ENCODE peak calls at places on chromosomes 4 and X, in eight cellular contexts. One of them, this sample, is unnamed.

GRCh38 chr4:56215138-56215793 is 172.0 kb downstream of the AASDH start:
- DNase-seq in activated T-cell treated with anti-CD3 and anti-CD28 coated beads, Interleukin-2, amount 50 U/mL, for 48 hours: no peak
- DNase-seq in memory B cell: no peak
- DNase-seq in breast epithelium: no peak
- DNase-seq in dermis blood vessel endothelial cell: peak
- DNase-seq in SK-N-DZ: no peak
- DNase-seq in NCI-H524: peak
- DNase-seq in NCI-H748 treated with DMSO at 0.1 percent for 48 hours: peak
- DNase-seq in this sample: no peak

GRCh38 chr4:106473515-106473914 is 104.9 kb upstream of the GIMD1 start:
- DNase-seq in dermis blood vessel endothelial cell: no peak
- DNase-seq in memory B cell: no peak
- DNase-seq in breast epithelium: no peak
- DNase-seq in SK-N-DZ: no peak
- DNase-seq in activated T-cell treated with anti-CD3 and anti-CD28 coated beads, Interleukin-2, amount 50 U/mL, for 48 hours: no peak
- DNase-seq in NCI-H748 treated with DMSO at 0.1 percent for 48 hours: no peak
- DNase-seq in NCI-H524: no peak
- DNase-seq in this sample: no peak

GRCh38 chr4:180152831-180153230 is 2090.4 kb upstream of the TENM3 start:
- DNase-seq in NCI-H748 treated with DMSO at 0.1 percent for 48 hours: no peak
- DNase-seq in breast epithelium: no peak
- DNase-seq in activated T-cell treated with anti-CD3 and anti-CD28 coated beads, Interleukin-2, amount 50 U/mL, for 48 hours: no peak
- DNase-seq in memory B cell: no peak
- DNase-seq in dermis blood vessel endothelial cell: no peak
- DNase-seq in NCI-H524: no peak
- DNase-seq in SK-N-DZ: no peak
- DNase-seq in this sample: no peak

GRCh38 chr4:151565583-151565982 is 156.6 kb downstream of the FHIP1A start:
- DNase-seq in breast epithelium: no peak
- DNase-seq in NCI-H748 treated with DMSO at 0.1 percent for 48 hours: no peak
- DNase-seq in memory B cell: no peak
- DNase-seq in dermis blood vessel endothelial cell: no peak
- DNase-seq in SK-N-DZ: no peak
- DNase-seq in activated T-cell treated with anti-CD3 and anti-CD28 coated beads, Interleukin-2, amount 50 U/mL, for 48 hours: no peak
- DNase-seq in NCI-H524: no peak
- DNase-seq in this sample: no peak

GRCh38 chr4:108849611-108850406 is 87.0 kb upstream of the ETNPPL start:
- DNase-seq in SK-N-DZ: no peak
- DNase-seq in NCI-H524: no peak
- DNase-seq in breast epithelium: no peak
- DNase-seq in NCI-H748 treated with DMSO at 0.1 percent for 48 hours: no peak
- DNase-seq in memory B cell: no peak
- DNase-seq in activated T-cell treated with anti-CD3 and anti-CD28 coated beads, Interleukin-2, amount 50 U/mL, for 48 hours: no peak
- DNase-seq in dermis blood vessel endothelial cell: peak
- DNase-seq in this sample: no peak

GRCh38 chr4:189974056-189974455 is 33.4 kb downstream of the FRG1 start:
- DNase-seq in memory B cell: no peak
- DNase-seq in dermis blood vessel endothelial cell: peak
- DNase-seq in NCI-H748 treated with DMSO at 0.1 percent for 48 hours: no peak
- DNase-seq in NCI-H524: no peak
- DNase-seq in activated T-cell treated with anti-CD3 and anti-CD28 coated beads, Interleukin-2, amount 50 U/mL, for 48 hours: no peak
- DNase-seq in breast epithelium: no peak
- DNase-seq in SK-N-DZ: peak
- DNase-seq in this sample: no peak

GRCh38 chr4:84799318-84799717 is 167.2 kb downstream of the WDFY3 start:
- DNase-seq in activated T-cell treated with anti-CD3 and anti-CD28 coated beads, Interleukin-2, amount 50 U/mL, for 48 hours: no peak
- DNase-seq in memory B cell: no peak
- DNase-seq in NCI-H748 treated with DMSO at 0.1 percent for 48 hours: no peak
- DNase-seq in dermis blood vessel endothelial cell: peak
- DNase-seq in breast epithelium: no peak
- DNase-seq in SK-N-DZ: no peak
- DNase-seq in NCI-H524: no peak
- DNase-seq in this sample: no peak

GRCh38 chrX:43969504-43970501 is 3.4 kb downstream of the NDP start:
- DNase-seq in activated T-cell treated with anti-CD3 and anti-CD28 coated beads, Interleukin-2, amount 50 U/mL, for 48 hours: no peak
- DNase-seq in NCI-H748 treated with DMSO at 0.1 percent for 48 hours: no peak
- DNase-seq in memory B cell: no peak
- DNase-seq in breast epithelium: peak
- DNase-seq in dermis blood vessel endothelial cell: peak
- DNase-seq in NCI-H524: peak
- DNase-seq in SK-N-DZ: no peak
- DNase-seq in this sample: no peak

GRCh38 chrX:154836163-154836562 is 1.7 kb upstream of the SMIM9 start:
- DNase-seq in SK-N-DZ: no peak
- DNase-seq in activated T-cell treated with anti-CD3 and anti-CD28 coated beads, Interleukin-2, amount 50 U/mL, for 48 hours: no peak
- DNase-seq in memory B cell: no peak
- DNase-seq in NCI-H524: no peak
- DNase-seq in dermis blood vessel endothelial cell: no peak
- DNase-seq in breast epithelium: no peak
- DNase-seq in NCI-H748 treated with DMSO at 0.1 percent for 48 hours: no peak
- DNase-seq in this sample: no peak

GRCh38 chr4:81844717-81845116 is 373.0 kb upstream of the RASGEF1B start:
- DNase-seq in SK-N-DZ: peak
- DNase-seq in dermis blood vessel endothelial cell: peak
- DNase-seq in NCI-H748 treated with DMSO at 0.1 percent for 48 hours: peak
- DNase-seq in breast epithelium: peak
- DNase-seq in activated T-cell treated with anti-CD3 and anti-CD28 coated beads, Interleukin-2, amount 50 U/mL, for 48 hours: peak
- DNase-seq in NCI-H524: peak
- DNase-seq in memory B cell: peak
- DNase-seq in this sample: no peak

GRCh38 chr4:179751669-179752068 is 2309.4 kb upstream of the AGA start:
- DNase-seq in breast epithelium: no peak
- DNase-seq in NCI-H524: no peak
- DNase-seq in NCI-H748 treated with DMSO at 0.1 percent for 48 hours: peak
- DNase-seq in dermis blood vessel endothelial cell: no peak
- DNase-seq in activated T-cell treated with anti-CD3 and anti-CD28 coated beads, Interleukin-2, amount 50 U/mL, for 48 hours: no peak
- DNase-seq in memory B cell: no peak
- DNase-seq in SK-N-DZ: no peak
- DNase-seq in this sample: no peak

GRCh38 chr4:148693913-148694649 is 251.9 kb upstream of the NR3C2 start:
- DNase-seq in NCI-H748 treated with DMSO at 0.1 percent for 48 hours: no peak
- DNase-seq in NCI-H524: no peak
- DNase-seq in activated T-cell treated with anti-CD3 and anti-CD28 coated beads, Interleukin-2, amount 50 U/mL, for 48 hours: no peak
- DNase-seq in dermis blood vessel endothelial cell: no peak
- DNase-seq in breast epithelium: no peak
- DNase-seq in memory B cell: no peak
- DNase-seq in SK-N-DZ: no peak
- DNase-seq in this sample: no peak

GRCh38 chr4:150078041-150078995 is at the start of gene DCLK2:
- DNase-seq in NCI-H524: peak
- DNase-seq in memory B cell: peak
- DNase-seq in NCI-H748 treated with DMSO at 0.1 percent for 48 hours: peak
- DNase-seq in activated T-cell treated with anti-CD3 and anti-CD28 coated beads, Interleukin-2, amount 50 U/mL, for 48 hours: peak
- DNase-seq in dermis blood vessel endothelial cell: peak
- DNase-seq in breast epithelium: peak
- DNase-seq in SK-N-DZ: peak
- DNase-seq in this sample: peak

GRCh38 chr4:98468744-98469143 is 189.7 kb downstream of the TSPAN5 start:
- DNase-seq in memory B cell: no peak
- DNase-seq in activated T-cell treated with anti-CD3 and anti-CD28 coated beads, Interleukin-2, amount 50 U/mL, for 48 hours: no peak
- DNase-seq in breast epithelium: peak
- DNase-seq in SK-N-DZ: no peak
- DNase-seq in NCI-H748 treated with DMSO at 0.1 percent for 48 hours: no peak
- DNase-seq in NCI-H524: no peak
- DNase-seq in dermis blood vessel endothelial cell: peak
- DNase-seq in this sample: no peak

GRCh38 chr4:2352729-2353221 is 65.7 kb downstream of the ZFYVE28 start:
- DNase-seq in activated T-cell treated with anti-CD3 and anti-CD28 coated beads, Interleukin-2, amount 50 U/mL, for 48 hours: peak
- DNase-seq in NCI-H524: peak
- DNase-seq in NCI-H748 treated with DMSO at 0.1 percent for 48 hours: no peak
- DNase-seq in breast epithelium: no peak
- DNase-seq in dermis blood vessel endothelial cell: no peak
- DNase-seq in SK-N-DZ: no peak
- DNase-seq in memory B cell: no peak
- DNase-seq in this sample: no peak

GRCh38 chr4:150746156-150746555 is 164.2 kb downstream of the MAB21L2 start:
- DNase-seq in NCI-H748 treated with DMSO at 0.1 percent for 48 hours: no peak
- DNase-seq in memory B cell: no peak
- DNase-seq in breast epithelium: no peak
- DNase-seq in NCI-H524: no peak
- DNase-seq in SK-N-DZ: no peak
- DNase-seq in activated T-cell treated with anti-CD3 and anti-CD28 coated beads, Interleukin-2, amount 50 U/mL, for 48 hours: no peak
- DNase-seq in dermis blood vessel endothelial cell: peak
- DNase-seq in this sample: no peak

GRCh38 chrX:3807906-3808305 is 94.5 kb upstream of the PRKX start:
- DNase-seq in NCI-H524: no peak
- DNase-seq in memory B cell: no peak
- DNase-seq in dermis blood vessel endothelial cell: no peak
- DNase-seq in SK-N-DZ: no peak
- DNase-seq in breast epithelium: no peak
- DNase-seq in activated T-cell treated with anti-CD3 and anti-CD28 coated beads, Interleukin-2, amount 50 U/mL, for 48 hours: no peak
- DNase-seq in NCI-H748 treated with DMSO at 0.1 percent for 48 hours: no peak
- DNase-seq in this sample: no peak

GRCh38 chr4:5044341-5044740 is 6.9 kb upstream of the STK32B start:
- DNase-seq in memory B cell: no peak
- DNase-seq in dermis blood vessel endothelial cell: no peak
- DNase-seq in activated T-cell treated with anti-CD3 and anti-CD28 coated beads, Interleukin-2, amount 50 U/mL, for 48 hours: no peak
- DNase-seq in SK-N-DZ: no peak
- DNase-seq in NCI-H748 treated with DMSO at 0.1 percent for 48 hours: no peak
- DNase-seq in breast epithelium: no peak
- DNase-seq in NCI-H524: no peak
- DNase-seq in this sample: no peak

GRCh38 chr4:3529363-3529762 is 2.9 kb downstream of the LRPAP1 start:
- DNase-seq in activated T-cell treated with anti-CD3 and anti-CD28 coated beads, Interleukin-2, amount 50 U/mL, for 48 hours: no peak
- DNase-seq in memory B cell: no peak
- DNase-seq in SK-N-DZ: no peak
- DNase-seq in NCI-H524: no peak
- DNase-seq in NCI-H748 treated with DMSO at 0.1 percent for 48 hours: no peak
- DNase-seq in breast epithelium: no peak
- DNase-seq in dermis blood vessel endothelial cell: no peak
- DNase-seq in this sample: no peak

GRCh38 chr4:20288846-20289512 is 37.3 kb downstream of the SLIT2 start:
- DNase-seq in breast epithelium: no peak
- DNase-seq in NCI-H748 treated with DMSO at 0.1 percent for 48 hours: no peak
- DNase-seq in activated T-cell treated with anti-CD3 and anti-CD28 coated beads, Interleukin-2, amount 50 U/mL, for 48 hours: no peak
- DNase-seq in dermis blood vessel endothelial cell: peak
- DNase-seq in NCI-H524: no peak
- DNase-seq in memory B cell: no peak
- DNase-seq in SK-N-DZ: no peak
- DNase-seq in this sample: no peak

GRCh38 chrX:77527233-77528001 is 80.2 kb downstream of the FGF16 start:
- DNase-seq in breast epithelium: no peak
- DNase-seq in NCI-H524: no peak
- DNase-seq in activated T-cell treated with anti-CD3 and anti-CD28 coated beads, Interleukin-2, amount 50 U/mL, for 48 hours: no peak
- DNase-seq in NCI-H748 treated with DMSO at 0.1 percent for 48 hours: no peak
- DNase-seq in SK-N-DZ: peak
- DNase-seq in dermis blood vessel endothelial cell: no peak
- DNase-seq in memory B cell: no peak
- DNase-seq in this sample: no peak

GRCh38 chrX:96619588-96619987 is 65.1 kb upstream of the DIAPH2 start:
- DNase-seq in NCI-H524: no peak
- DNase-seq in breast epithelium: no peak
- DNase-seq in dermis blood vessel endothelial cell: no peak
- DNase-seq in NCI-H748 treated with DMSO at 0.1 percent for 48 hours: no peak
- DNase-seq in activated T-cell treated with anti-CD3 and anti-CD28 coated beads, Interleukin-2, amount 50 U/mL, for 48 hours: no peak
- DNase-seq in SK-N-DZ: no peak
- DNase-seq in memory B cell: no peak
- DNase-seq in this sample: no peak

GRCh38 chr4:7798215-7798995 is 141.3 kb downstream of the AFAP1 start:
- DNase-seq in memory B cell: no peak
- DNase-seq in NCI-H748 treated with DMSO at 0.1 percent for 48 hours: no peak
- DNase-seq in NCI-H524: no peak
- DNase-seq in SK-N-DZ: no peak
- DNase-seq in dermis blood vessel endothelial cell: peak
- DNase-seq in breast epithelium: no peak
- DNase-seq in activated T-cell treated with anti-CD3 and anti-CD28 coated beads, Interleukin-2, amount 50 U/mL, for 48 hours: no peak
- DNase-seq in this sample: no peak

GRCh38 chr4:37245391-37245954 is 930 bp downstream of the NWD2 start:
- DNase-seq in NCI-H524: peak
- DNase-seq in dermis blood vessel endothelial cell: no peak
- DNase-seq in activated T-cell treated with anti-CD3 and anti-CD28 coated beads, Interleukin-2, amount 50 U/mL, for 48 hours: no peak
- DNase-seq in SK-N-DZ: no peak
- DNase-seq in breast epithelium: no peak
- DNase-seq in NCI-H748 treated with DMSO at 0.1 percent for 48 hours: no peak
- DNase-seq in memory B cell: no peak
- DNase-seq in this sample: no peak

GRCh38 chrX:43813898-43814297 is 68.4 kb downstream of the MAOB start:
- DNase-seq in SK-N-DZ: no peak
- DNase-seq in activated T-cell treated with anti-CD3 and anti-CD28 coated beads, Interleukin-2, amount 50 U/mL, for 48 hours: peak
- DNase-seq in NCI-H748 treated with DMSO at 0.1 percent for 48 hours: peak
- DNase-seq in dermis blood vessel endothelial cell: peak
- DNase-seq in memory B cell: no peak
- DNase-seq in breast epithelium: no peak
- DNase-seq in NCI-H524: peak
- DNase-seq in this sample: no peak

GRCh38 chrX:9467751-9468150 is 2.9 kb downstream of the TBL1X start:
- DNase-seq in breast epithelium: no peak
- DNase-seq in SK-N-DZ: no peak
- DNase-seq in NCI-H524: no peak
- DNase-seq in NCI-H748 treated with DMSO at 0.1 percent for 48 hours: no peak
- DNase-seq in dermis blood vessel endothelial cell: no peak
- DNase-seq in activated T-cell treated with anti-CD3 and anti-CD28 coated beads, Interleukin-2, amount 50 U/mL, for 48 hours: no peak
- DNase-seq in memory B cell: no peak
- DNase-seq in this sample: no peak

GRCh38 chr4:26252349-26252748 is 68.5 kb upstream of the RBPJ start:
- DNase-seq in dermis blood vessel endothelial cell: no peak
- DNase-seq in memory B cell: no peak
- DNase-seq in activated T-cell treated with anti-CD3 and anti-CD28 coated beads, Interleukin-2, amount 50 U/mL, for 48 hours: no peak
- DNase-seq in NCI-H748 treated with DMSO at 0.1 percent for 48 hours: no peak
- DNase-seq in breast epithelium: no peak
- DNase-seq in SK-N-DZ: no peak
- DNase-seq in NCI-H524: no peak
- DNase-seq in this sample: no peak

GRCh38 chrX:10568428-10568827 is 52.0 kb downstream of the MID1 start:
- DNase-seq in memory B cell: no peak
- DNase-seq in dermis blood vessel endothelial cell: no peak
- DNase-seq in SK-N-DZ: no peak
- DNase-seq in NCI-H748 treated with DMSO at 0.1 percent for 48 hours: no peak
- DNase-seq in NCI-H524: no peak
- DNase-seq in breast epithelium: no peak
- DNase-seq in activated T-cell treated with anti-CD3 and anti-CD28 coated beads, Interleukin-2, amount 50 U/mL, for 48 hours: no peak
- DNase-seq in this sample: no peak

This sample was measured in ascending aorta.